ENCODE peak calls at places on chromosomes 11 and 22, in four cellular contexts. W, U, I and B are unnamed samples.

GRCh38 chr11:83511646-83512045 is 225.5 kb upstream of the CCDC90B start:
- DNase-seq in W (no peak), U (no peak), I (no peak), B (no peak)

GRCh38 chr22:47123006-47123826 is 360.8 kb downstream of the TBC1D22A start:
- DNase-seq in W (no peak), U (no peak), I (no peak), B (no peak)

GRCh38 chr22:19872779-19873137 is 18.1 kb upstream of the GNB1L start:
- DNase-seq in W (no peak), U (no peak), I (no peak), B (no peak)

GRCh38 chr22:22583030-22583429 is 24.0 kb upstream of the PRAME start:
- DNase-seq in W (no peak), U (no peak), I (no peak), B (no peak)

GRCh38 chr22:17606472-17606871 is 22.1 kb downstream of the ATP6V1E1 start:
- DNase-seq in W (peak), U (no peak), I (no peak), B (peak)

GRCh38 chr11:75140269-75141138 is 10.4 kb upstream of the SLCO2B1 start:
- DNase-seq in W (peak), U (peak), I (peak), B (peak)

GRCh38 chr11:46345131-46345597 is 2.1 kb upstream of the DGKZ start:
- DNase-seq in W (no peak), U (peak), I (no peak), B (no peak)

GRCh38 chr11:94895971-94896370 is 77.4 kb downstream of the CWC15 start:
- DNase-seq in W (no peak), U (no peak), I (no peak), B (peak)

GRCh38 chr11:63015521-63016215 is at the start of gene SLC22A8:
- DNase-seq in W (no peak), U (no peak), I (no peak), B (no peak)
- TF ChIP-seq RCOR1 in W (no peak), U (no peak), I (no peak), B (no peak)

GRCh38 chr11:20022363-20023081 is 137.8 kb downstream of the DBX1 start:
- DNase-seq in W (no peak), U (no peak), I (no peak), B (peak)
- H2AFZ ChIP-seq in W (no peak), U (no peak), I (no peak), B (no peak)

DNA sequence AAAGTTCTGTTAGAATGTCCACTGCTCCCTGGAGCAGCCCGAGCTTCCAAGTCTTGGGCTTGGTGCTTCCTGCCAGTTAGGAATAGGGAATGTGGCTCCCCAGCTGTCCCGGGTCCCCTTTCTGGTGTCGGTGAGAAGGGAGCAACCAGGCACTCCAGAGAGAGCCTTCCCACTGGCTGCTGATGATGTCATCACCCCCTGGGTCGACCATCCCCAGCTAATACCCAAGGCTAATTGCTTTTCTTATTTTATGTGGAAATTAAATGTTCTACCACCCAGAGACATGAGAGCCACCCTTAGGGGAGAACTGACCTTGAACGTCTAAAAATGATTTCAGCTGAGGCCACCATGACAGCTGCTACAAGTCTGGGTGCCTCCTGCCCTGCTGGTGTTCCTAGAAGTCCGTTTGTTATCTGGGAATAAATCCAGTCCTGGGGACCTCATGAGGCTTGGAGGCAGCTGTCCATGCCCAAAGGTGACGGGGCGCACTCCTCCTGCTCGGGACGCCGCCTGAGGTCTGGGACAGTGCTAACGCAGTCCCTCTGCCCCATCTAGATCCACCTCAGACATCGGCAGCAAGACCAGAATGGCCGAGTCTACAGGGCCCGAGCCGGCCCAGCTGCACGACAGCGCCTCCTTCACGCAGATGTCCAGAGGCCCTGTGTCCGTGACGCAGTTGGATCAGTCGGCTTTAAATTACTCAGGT is 42.3 kb downstream of the C11orf91 start:
- DNase-seq in W (no peak), U (peak), I (no peak), B (no peak)
- TF ChIP-seq RCOR1 in W (no peak), U (no peak), I (no peak), B (no peak)

GRCh38 chr22:39098576-39098975 is 1.5 kb downstream of the APOBEC3H start:
- DNase-seq in W (no peak), U (no peak), I (no peak), B (no peak)
- H2AFZ ChIP-seq in W (no peak), U (no peak), I (peak), B (no peak)

GRCh38 chr11:67345949-67346819 is 7.2 kb downstream of the POLD4 start:
- DNase-seq in W (peak), U (peak), I (peak), B (peak)
- TF ChIP-seq RCOR1 in W (no peak), U (no peak), I (no peak), B (no peak)

DNA sequence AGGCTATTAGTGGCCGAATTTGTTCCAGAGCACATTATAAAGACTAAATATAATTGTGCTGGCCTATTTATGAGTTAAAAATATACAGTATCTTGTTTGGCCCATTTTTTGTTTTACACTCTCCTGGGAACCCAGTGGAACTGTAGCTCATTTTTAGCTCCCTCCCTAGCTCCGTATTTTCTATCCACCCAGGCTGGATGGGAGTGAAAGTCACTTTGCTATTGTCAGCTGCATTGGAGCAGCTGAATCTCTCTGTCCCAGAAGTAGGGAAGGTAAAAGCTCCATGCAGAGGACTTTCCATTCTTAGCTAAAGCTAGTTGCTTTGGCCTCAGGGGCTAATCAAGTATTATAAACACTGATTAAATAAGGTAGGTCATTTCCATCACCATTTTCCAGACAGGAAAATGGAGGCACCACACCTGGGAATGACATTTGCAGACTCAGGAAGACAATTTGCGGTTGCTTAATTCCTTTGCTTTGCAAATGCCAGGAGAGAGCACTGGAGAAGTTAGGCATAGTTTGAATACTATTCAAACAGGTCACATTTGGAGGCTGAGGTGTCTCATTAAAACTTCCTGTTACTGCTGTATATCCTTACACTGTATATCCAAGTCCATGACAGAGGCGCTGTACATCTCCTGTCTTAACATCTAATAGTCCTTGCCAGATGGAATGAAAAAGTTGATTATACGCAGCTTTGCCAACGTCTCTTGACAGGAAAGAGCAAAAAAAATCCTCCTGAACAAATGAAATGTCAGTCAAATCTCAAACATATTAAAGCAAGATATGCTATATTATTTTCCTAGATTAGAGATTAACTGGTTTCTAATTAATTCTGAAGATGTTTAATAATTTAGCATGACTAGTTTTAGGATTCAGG is 338.1 kb upstream of the KIRREL3 start:
- DNase-seq in W (no peak), U (no peak), I (no peak), B (no peak)
- H2AFZ ChIP-seq in W (no peak), U (no peak), I (no peak), B (no peak)

GRCh38 chr11:80521592-80521991 is 1080.8 kb upstream of the TENM4 start:
- DNase-seq in W (no peak), U (no peak), I (no peak), B (no peak)
- TF ChIP-seq RCOR1 in W (no peak), U (no peak), I (no peak), B (no peak)

DNA sequence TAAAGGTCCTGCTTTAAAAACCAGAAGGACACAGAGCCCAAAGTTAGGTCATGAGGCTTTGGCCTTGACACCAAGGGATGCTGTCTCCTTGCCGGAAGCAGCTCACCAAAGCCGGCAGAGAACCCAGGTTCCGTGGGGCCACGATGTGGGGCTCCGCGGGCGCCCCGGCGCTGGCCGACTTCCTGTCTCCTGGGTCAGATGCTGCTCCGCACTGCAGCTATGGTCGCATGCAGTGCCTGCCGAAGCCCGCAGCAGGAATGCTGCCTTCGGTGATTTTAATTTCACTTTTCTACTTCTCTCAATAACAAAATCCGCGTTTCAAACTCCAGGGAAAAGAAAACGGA is 454 bp upstream of the OTUB1 start:
- DNase-seq in W (peak), U (peak), I (peak), B (no peak)
- H2AFZ ChIP-seq in W (peak), U (peak), I (peak), B (peak)

GRCh38 chr11:62680825-62681240 is 2.0 kb upstream of the UBXN1 start:
- DNase-seq in W (peak), U (peak), I (no peak), B (peak)
- TF ChIP-seq RCOR1 in W (no peak), U (no peak), I (no peak), B (no peak)

GRCh38 chr22:45125198-45125597 is 38.5 kb upstream of the NUP50 start:
- DNase-seq in W (no peak), U (no peak), I (no peak), B (peak)

GRCh38 chr22:45120931-45121330 is 42.8 kb upstream of the NUP50 start:
- DNase-seq in W (no peak), U (no peak), I (no peak), B (peak)

GRCh38 chr22:45127866-45128265 is 35.9 kb upstream of the NUP50 start:
- DNase-seq in W (no peak), U (no peak), I (no peak), B (peak)

GRCh38 chr22:45120440-45120839 is 43.3 kb upstream of the NUP50 start:
- DNase-seq in W (no peak), U (no peak), I (no peak), B (no peak)

DNA sequence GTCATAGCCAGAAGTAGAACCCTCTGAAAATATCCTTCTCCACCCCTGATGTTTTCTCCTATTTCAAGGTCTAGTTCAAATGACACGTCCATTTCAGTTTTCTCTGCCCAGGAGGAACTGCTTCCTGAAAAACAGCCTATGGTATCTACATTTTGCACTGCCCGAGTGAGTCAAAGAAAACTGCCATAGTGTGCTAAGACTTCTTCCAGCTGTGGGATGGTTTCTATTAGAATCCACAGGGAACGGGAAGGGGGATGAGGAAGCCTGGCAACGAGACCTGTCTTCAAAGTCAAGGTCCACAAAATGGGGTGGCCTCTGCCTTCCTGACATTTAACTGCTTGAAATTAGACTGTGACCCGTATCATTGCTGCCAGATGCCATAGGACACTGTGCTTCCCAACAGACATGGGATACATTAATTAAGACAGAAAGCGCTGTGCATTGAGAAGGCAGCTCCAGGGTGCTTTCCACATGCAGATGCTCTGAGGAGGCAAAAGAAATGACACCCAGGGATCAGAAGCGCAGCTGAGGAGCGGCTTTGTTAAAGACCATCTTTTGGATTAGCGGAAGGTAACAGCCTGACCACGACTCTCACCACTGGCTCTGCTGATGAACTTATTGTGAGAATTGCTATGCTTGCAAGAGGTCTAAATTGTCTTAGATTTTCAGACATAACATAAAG is 39.4 kb upstream of the NUP50 start:
- DNase-seq in W (no peak), U (no peak), I (no peak), B (peak)
- H2AFZ ChIP-seq in W (no peak), U (no peak), I (no peak), B (peak)